ENCODE peak calls at places on chromosomes 16 and 17, in five cellular contexts. One of them, this sample, is unnamed.

GRCh38 chr17:16477255-16477654 is 14.7 kb downstream of the LRRC75A start:
- DNase-seq in kidney epithelial cell: peak
- DNase-seq in spleen: no peak
- DNase-seq in AG04450: peak
- DNase-seq in pancreas: peak
- DNase-seq in this sample: peak

GRCh38 chr16:6341993-6342392 is 990.7 kb upstream of the RBFOX1 start:
- DNase-seq in kidney epithelial cell: no peak
- DNase-seq in AG04450: no peak
- DNase-seq in spleen: no peak
- DNase-seq in pancreas: no peak
- DNase-seq in this sample: no peak

GRCh38 chr16:13529193-13529982 is 390.6 kb upstream of the ERCC4 start:
- DNase-seq in spleen: no peak
- DNase-seq in kidney epithelial cell: no peak
- DNase-seq in pancreas: no peak
- DNase-seq in AG04450: no peak
- DNase-seq in this sample: no peak

GRCh38 chr16:4264546-4264945 is 8.3 kb downstream of the TFAP4 start:
- DNase-seq in spleen: no peak
- DNase-seq in kidney epithelial cell: no peak
- DNase-seq in pancreas: no peak
- DNase-seq in AG04450: no peak
- DNase-seq in this sample: no peak

GRCh38 chr16:85422374-85423185 is 190.5 kb upstream of the GSE1 start:
- DNase-seq in AG04450: no peak
- DNase-seq in spleen: peak
- DNase-seq in kidney epithelial cell: no peak
- DNase-seq in pancreas: peak
- DNase-seq in this sample: no peak

GRCh38 chr17:75295220-75296158 is 6.3 kb upstream of the SLC25A19 start:
- DNase-seq in pancreas: no peak
- DNase-seq in kidney epithelial cell: no peak
- DNase-seq in AG04450: no peak
- DNase-seq in spleen: no peak
- DNase-seq in this sample: no peak

GRCh38 chr16:30830072-30830417 is 43.0 kb upstream of the ZNF629 start:
- DNase-seq in spleen: no peak
- DNase-seq in pancreas: no peak
- DNase-seq in kidney epithelial cell: no peak
- DNase-seq in AG04450: no peak
- DNase-seq in this sample: no peak

GRCh38 chr17:21535686-21536085 is 156.6 kb upstream of the KCNJ18 start:
- DNase-seq in spleen: no peak
- DNase-seq in AG04450: no peak
- DNase-seq in kidney epithelial cell: no peak
- DNase-seq in pancreas: no peak
- DNase-seq in this sample: no peak

GRCh38 chr17:50221500-50222480 is 20.4 kb upstream of the COL1A1 start:
- DNase-seq in spleen: no peak
- DNase-seq in AG04450: no peak
- DNase-seq in kidney epithelial cell: no peak
- DNase-seq in pancreas: no peak
- DNase-seq in this sample: no peak

GRCh38 chr16:14307623-14308356 is 236.7 kb downstream of the MRTFB start:
- DNase-seq in AG04450: no peak
- DNase-seq in spleen: peak
- DNase-seq in kidney epithelial cell: no peak
- DNase-seq in pancreas: peak
- DNase-seq in this sample: no peak

GRCh38 chr17:32264823-32265191 is 825 bp upstream of the RHBDL3 start:
- DNase-seq in AG04450: no peak
- DNase-seq in spleen: no peak
- DNase-seq in pancreas: no peak
- DNase-seq in kidney epithelial cell: no peak
- DNase-seq in this sample: no peak

GRCh38 chr17:60135951-60136666 is 13.7 kb upstream of the CA4 start:
- DNase-seq in AG04450: no peak
- DNase-seq in spleen: peak
- DNase-seq in kidney epithelial cell: no peak
- DNase-seq in pancreas: peak
- DNase-seq in this sample: no peak

GRCh38 chr16:67246081-67246944 is 968 bp downstream of the FHOD1 start:
- DNase-seq in spleen: peak
- DNase-seq in AG04450: peak
- DNase-seq in kidney epithelial cell: no peak
- DNase-seq in pancreas: peak
- DNase-seq in this sample: peak

GRCh38 chr16:6726621-6727020 is 606.0 kb upstream of the RBFOX1 start:
- DNase-seq in AG04450: no peak
- DNase-seq in kidney epithelial cell: no peak
- DNase-seq in spleen: no peak
- DNase-seq in pancreas: no peak
- DNase-seq in this sample: no peak

GRCh38 chr16:69116911-69117310 is 11.5 kb downstream of the HAS3 start:
- DNase-seq in AG04450: no peak
- DNase-seq in pancreas: no peak
- DNase-seq in spleen: peak
- DNase-seq in kidney epithelial cell: no peak
- DNase-seq in this sample: no peak

GRCh38 chr16:2022723-2023097 is 3.1 kb downstream of the NPW start:
- DNase-seq in AG04450: no peak
- DNase-seq in spleen: no peak
- DNase-seq in kidney epithelial cell: no peak
- DNase-seq in pancreas: no peak
- DNase-seq in this sample: no peak
- H3K4me3 ChIP-seq in AG04450: peak
- H3K4me3 ChIP-seq in spleen: no peak
- H3K4me3 ChIP-seq in kidney epithelial cell: peak
- H3K4me3 ChIP-seq in pancreas: no peak
- H3K4me3 ChIP-seq in this sample: peak

GRCh38 chr16:75208242-75208825 is 1.4 kb upstream of the CTRB2 start:
- DNase-seq in pancreas: no peak
- DNase-seq in AG04450: no peak
- DNase-seq in spleen: no peak
- DNase-seq in kidney epithelial cell: no peak
- DNase-seq in this sample: no peak
- TF ChIP-seq CTCF in pancreas: no peak
- TF ChIP-seq CTCF in AG04450: no peak
- TF ChIP-seq CTCF in spleen: no peak
- TF ChIP-seq CTCF in kidney epithelial cell: no peak
- TF ChIP-seq CTCF in this sample: no peak

GRCh38 chr17:39223907-39224777 is 1.6 kb downstream of the STAC2 start:
- DNase-seq in pancreas: no peak
- DNase-seq in spleen: no peak
- DNase-seq in AG04450: no peak
- DNase-seq in kidney epithelial cell: no peak
- DNase-seq in this sample: no peak
- H3K4me3 ChIP-seq in pancreas: no peak
- H3K4me3 ChIP-seq in spleen: no peak
- H3K4me3 ChIP-seq in AG04450: no peak
- H3K4me3 ChIP-seq in kidney epithelial cell: no peak
- H3K4me3 ChIP-seq in this sample: no peak

GRCh38 chr17:68057531-68057952 is 22.0 kb downstream of the KPNA2 start:
- DNase-seq in pancreas: no peak
- DNase-seq in AG04450: no peak
- DNase-seq in spleen: no peak
- DNase-seq in kidney epithelial cell: no peak
- DNase-seq in this sample: no peak
- TF ChIP-seq CTCF in pancreas: no peak
- TF ChIP-seq CTCF in AG04450: peak
- TF ChIP-seq CTCF in spleen: no peak
- TF ChIP-seq CTCF in kidney epithelial cell: peak
- TF ChIP-seq CTCF in this sample: peak

GRCh38 chr17:42049834-42050359 is 504 bp downstream of the C17orf113 start:
- DNase-seq in spleen: no peak
- DNase-seq in kidney epithelial cell: no peak
- DNase-seq in AG04450: no peak
- DNase-seq in pancreas: no peak
- DNase-seq in this sample: no peak
- H3K4me3 ChIP-seq in spleen: peak
- H3K4me3 ChIP-seq in kidney epithelial cell: peak
- H3K4me3 ChIP-seq in AG04450: peak
- H3K4me3 ChIP-seq in pancreas: peak
- H3K4me3 ChIP-seq in this sample: peak

This sample was measured in AG09309.